ENCODE peak calls at places on chromosomes 13 and 19, in eight cellular contexts. One of them, this sample, is unnamed.
A peak's percentile ranks its signal among the peaks of the same experiment; 100 is the strongest.

GRCh38 chr19:892243-892996 is 567 bp downstream of the MED16 start:
- DNase-seq in IMR-90: no peak
- DNase-seq in upper lobe of right lung: no peak
- DNase-seq in dorsolateral prefrontal cortex: no peak
- DNase-seq in fibroblast of lung: no peak
- DNase-seq in CD8-positive, alpha-beta T cell: peak; percentile 54
- DNase-seq in left ventricle myocardium inferior: no peak
- DNase-seq in left lung: no peak
- DNase-seq in this sample: no peak

GRCh38 chr13:72651196-72651595 is 76.2 kb downstream of the MZT1 start:
- DNase-seq in IMR-90: no peak
- DNase-seq in upper lobe of right lung: no peak
- DNase-seq in dorsolateral prefrontal cortex: no peak
- DNase-seq in fibroblast of lung: peak; percentile 16
- DNase-seq in CD8-positive, alpha-beta T cell: no peak
- DNase-seq in left ventricle myocardium inferior: no peak
- DNase-seq in left lung: no peak
- DNase-seq in this sample: no peak

GRCh38 chr19:16325671-16326400 is 1.2 kb downstream of the KLF2 start:
- DNase-seq in IMR-90: no peak
- DNase-seq in upper lobe of right lung: peak; percentile 76
- DNase-seq in dorsolateral prefrontal cortex: peak; percentile 9
- DNase-seq in fibroblast of lung: no peak
- DNase-seq in CD8-positive, alpha-beta T cell: peak; percentile 80
- DNase-seq in left ventricle myocardium inferior: no peak
- DNase-seq in left lung: peak; percentile 60
- DNase-seq in this sample: no peak

GRCh38 chr19:46297700-46298476 is 1.0 kb downstream of the HIF3A start:
- DNase-seq in IMR-90: no peak
- DNase-seq in upper lobe of right lung: peak; percentile 82
- DNase-seq in dorsolateral prefrontal cortex: peak; percentile 9
- DNase-seq in fibroblast of lung: peak; percentile 92
- DNase-seq in CD8-positive, alpha-beta T cell: no peak
- DNase-seq in left ventricle myocardium inferior: peak; percentile 90
- DNase-seq in left lung: no peak
- DNase-seq in this sample: no peak

GRCh38 chr19:10018219-10018618 is 4.9 kb downstream of the RDH8 start:
- DNase-seq in IMR-90: peak; percentile 87
- DNase-seq in upper lobe of right lung: no peak
- DNase-seq in dorsolateral prefrontal cortex: no peak
- DNase-seq in fibroblast of lung: peak; percentile 36
- DNase-seq in CD8-positive, alpha-beta T cell: no peak
- DNase-seq in left ventricle myocardium inferior: no peak
- DNase-seq in left lung: no peak
- DNase-seq in this sample: no peak

GRCh38 chr13:98451676-98452105 is 125.2 kb downstream of the STK24 start:
- DNase-seq in IMR-90: peak; percentile 40
- DNase-seq in upper lobe of right lung: peak; percentile 56
- DNase-seq in dorsolateral prefrontal cortex: peak; percentile 25
- DNase-seq in fibroblast of lung: peak; percentile 52
- DNase-seq in CD8-positive, alpha-beta T cell: no peak
- DNase-seq in left ventricle myocardium inferior: peak; percentile 38
- DNase-seq in left lung: no peak
- DNase-seq in this sample: no peak

GRCh38 chr13:21478881-21479808 is 20.0 kb upstream of the ZDHHC20 start:
- DNase-seq in IMR-90: peak; percentile 81
- DNase-seq in upper lobe of right lung: no peak
- DNase-seq in dorsolateral prefrontal cortex: peak; percentile 52
- DNase-seq in fibroblast of lung: peak; percentile 87
- DNase-seq in CD8-positive, alpha-beta T cell: peak; percentile 29
- DNase-seq in left ventricle myocardium inferior: no peak
- DNase-seq in left lung: no peak
- DNase-seq in this sample: peak; percentile 49

GRCh38 chr13:67343777-67344176 is 113.6 kb upstream of the PCDH9 start:
- DNase-seq in IMR-90: no peak
- DNase-seq in upper lobe of right lung: no peak
- DNase-seq in dorsolateral prefrontal cortex: no peak
- DNase-seq in fibroblast of lung: no peak
- DNase-seq in CD8-positive, alpha-beta T cell: no peak
- DNase-seq in left ventricle myocardium inferior: no peak
- DNase-seq in left lung: no peak
- DNase-seq in this sample: no peak

GRCh38 chr19:16877581-16877980 is 11.2 kb upstream of the F2RL3 start:
- DNase-seq in IMR-90: no peak
- DNase-seq in upper lobe of right lung: no peak
- DNase-seq in dorsolateral prefrontal cortex: no peak
- DNase-seq in fibroblast of lung: no peak
- DNase-seq in CD8-positive, alpha-beta T cell: no peak
- DNase-seq in left ventricle myocardium inferior: no peak
- DNase-seq in left lung: no peak
- DNase-seq in this sample: no peak

GRCh38 chr13:64749301-64749700 is 2480.8 kb downstream of the PCDH9 start:
- DNase-seq in IMR-90: no peak
- DNase-seq in upper lobe of right lung: no peak
- DNase-seq in dorsolateral prefrontal cortex: no peak
- DNase-seq in fibroblast of lung: no peak
- DNase-seq in CD8-positive, alpha-beta T cell: no peak
- DNase-seq in left ventricle myocardium inferior: no peak
- DNase-seq in left lung: no peak
- DNase-seq in this sample: no peak

GRCh38 chr13:86080340-86080995 is 281.2 kb upstream of the SLITRK6 start:
- DNase-seq in IMR-90: no peak
- DNase-seq in upper lobe of right lung: no peak
- DNase-seq in dorsolateral prefrontal cortex: no peak
- DNase-seq in fibroblast of lung: peak; percentile 71
- DNase-seq in CD8-positive, alpha-beta T cell: no peak
- DNase-seq in left ventricle myocardium inferior: no peak
- DNase-seq in left lung: no peak
- DNase-seq in this sample: no peak

GRCh38 chr19:29326351-29326750 is 113.4 kb upstream of the UQCRFS1 start:
- DNase-seq in IMR-90: no peak
- DNase-seq in upper lobe of right lung: no peak
- DNase-seq in dorsolateral prefrontal cortex: no peak
- DNase-seq in fibroblast of lung: no peak
- DNase-seq in CD8-positive, alpha-beta T cell: no peak
- DNase-seq in left ventricle myocardium inferior: no peak
- DNase-seq in left lung: no peak
- DNase-seq in this sample: no peak

GRCh38 chr19:28023064-28023463 is 1189.9 kb downstream of the UQCRFS1 start:
- DNase-seq in IMR-90: no peak
- DNase-seq in upper lobe of right lung: no peak
- DNase-seq in dorsolateral prefrontal cortex: no peak
- DNase-seq in fibroblast of lung: no peak
- DNase-seq in CD8-positive, alpha-beta T cell: no peak
- DNase-seq in left ventricle myocardium inferior: no peak
- DNase-seq in left lung: no peak
- DNase-seq in this sample: no peak

GRCh38 chr19:50402544-50403301 is 16.0 kb upstream of the SPIB start:
- DNase-seq in IMR-90: no peak
- DNase-seq in upper lobe of right lung: no peak
- DNase-seq in dorsolateral prefrontal cortex: no peak
- DNase-seq in fibroblast of lung: no peak
- DNase-seq in CD8-positive, alpha-beta T cell: no peak
- DNase-seq in left ventricle myocardium inferior: no peak
- DNase-seq in left lung: no peak
- DNase-seq in this sample: no peak

GRCh38 chr13:20967340-20967739 is 64.8 kb upstream of the XPO4 start:
- DNase-seq in IMR-90: no peak
- DNase-seq in upper lobe of right lung: no peak
- DNase-seq in dorsolateral prefrontal cortex: no peak
- DNase-seq in fibroblast of lung: no peak
- DNase-seq in CD8-positive, alpha-beta T cell: no peak
- DNase-seq in left ventricle myocardium inferior: no peak
- DNase-seq in left lung: no peak
- DNase-seq in this sample: no peak

GRCh38 chr19:10420444-10421239 is at the start of gene PDE4A:
- DNase-seq in IMR-90: no peak
- DNase-seq in upper lobe of right lung: no peak
- DNase-seq in dorsolateral prefrontal cortex: no peak
- DNase-seq in fibroblast of lung: no peak
- DNase-seq in CD8-positive, alpha-beta T cell: peak; percentile 70
- DNase-seq in left ventricle myocardium inferior: no peak
- DNase-seq in left lung: no peak
- DNase-seq in this sample: peak; percentile 82

GRCh38 chr19:13214036-13214730 is 64.0 kb downstream of the IER2 start:
- DNase-seq in IMR-90: no peak
- DNase-seq in upper lobe of right lung: no peak
- DNase-seq in dorsolateral prefrontal cortex: peak; percentile 63
- DNase-seq in fibroblast of lung: no peak
- DNase-seq in CD8-positive, alpha-beta T cell: no peak
- DNase-seq in left ventricle myocardium inferior: no peak
- DNase-seq in left lung: no peak
- DNase-seq in this sample: no peak

GRCh38 chr19:52453324-52454094 is at the start of gene ZNF578:
- DNase-seq in IMR-90: peak; percentile 84
- DNase-seq in upper lobe of right lung: peak; percentile 78
- DNase-seq in dorsolateral prefrontal cortex: peak; percentile 68
- DNase-seq in fibroblast of lung: peak; percentile 91
- DNase-seq in CD8-positive, alpha-beta T cell: peak; percentile 77
- DNase-seq in left ventricle myocardium inferior: peak; percentile 84
- DNase-seq in left lung: peak; percentile 76
- DNase-seq in this sample: peak; percentile 51

GRCh38 chr13:47025791-47026419 is 129.1 kb upstream of the HTR2A start:
- DNase-seq in IMR-90: no peak
- DNase-seq in upper lobe of right lung: no peak
- DNase-seq in dorsolateral prefrontal cortex: no peak
- DNase-seq in fibroblast of lung: no peak
- DNase-seq in CD8-positive, alpha-beta T cell: no peak
- DNase-seq in left ventricle myocardium inferior: peak; percentile 13
- DNase-seq in left lung: no peak
- DNase-seq in this sample: no peak

GRCh38 chr19:51108805-51109146 is 567 bp upstream of the CTU1 start:
- DNase-seq in IMR-90: no peak
- DNase-seq in upper lobe of right lung: no peak
- DNase-seq in dorsolateral prefrontal cortex: no peak
- DNase-seq in fibroblast of lung: no peak
- DNase-seq in CD8-positive, alpha-beta T cell: no peak
- DNase-seq in left ventricle myocardium inferior: no peak
- DNase-seq in left lung: no peak
- DNase-seq in this sample: no peak

GRCh38 chr13:24233351-24233901 is 72.9 kb downstream of the SPATA13 start:
- DNase-seq in IMR-90: peak; percentile 64
- DNase-seq in upper lobe of right lung: no peak
- DNase-seq in dorsolateral prefrontal cortex: no peak
- DNase-seq in fibroblast of lung: peak; percentile 70
- DNase-seq in CD8-positive, alpha-beta T cell: no peak
- DNase-seq in left ventricle myocardium inferior: no peak
- DNase-seq in left lung: no peak
- DNase-seq in this sample: peak; percentile 24

GRCh38 chr13:36858285-36858684 is 39.3 kb downstream of the RFXAP start:
- DNase-seq in IMR-90: peak; percentile 65
- DNase-seq in upper lobe of right lung: no peak
- DNase-seq in dorsolateral prefrontal cortex: no peak
- DNase-seq in fibroblast of lung: peak; percentile 63
- DNase-seq in CD8-positive, alpha-beta T cell: no peak
- DNase-seq in left ventricle myocardium inferior: no peak
- DNase-seq in left lung: no peak
- DNase-seq in this sample: peak; percentile 39

GRCh38 chr19:35049456-35049855 is 7.9 kb downstream of the HPN start:
- DNase-seq in IMR-90: no peak
- DNase-seq in upper lobe of right lung: no peak
- DNase-seq in dorsolateral prefrontal cortex: no peak
- DNase-seq in fibroblast of lung: no peak
- DNase-seq in CD8-positive, alpha-beta T cell: no peak
- DNase-seq in left ventricle myocardium inferior: no peak
- DNase-seq in left lung: no peak
- DNase-seq in this sample: no peak

GRCh38 chr13:50244913-50245574 is 229.8 kb downstream of the KCNRG start:
- DNase-seq in IMR-90: peak; percentile 88
- DNase-seq in upper lobe of right lung: no peak
- DNase-seq in dorsolateral prefrontal cortex: no peak
- DNase-seq in fibroblast of lung: peak; percentile 94
- DNase-seq in CD8-positive, alpha-beta T cell: peak; percentile 19
- DNase-seq in left ventricle myocardium inferior: no peak
- DNase-seq in left lung: peak; percentile 43
- DNase-seq in this sample: peak; percentile 74
- H3K27ac ChIP-seq in IMR-90: no peak overlapping the region
- H3K27ac ChIP-seq in upper lobe of right lung: no peak overlapping the region
- H3K27ac ChIP-seq in dorsolateral prefrontal cortex: no peak overlapping the region
- H3K27ac ChIP-seq in fibroblast of lung: no peak overlapping the region
- H3K27ac ChIP-seq in CD8-positive, alpha-beta T cell: no peak overlapping the region
- H3K27ac ChIP-seq in left ventricle myocardium inferior: no peak overlapping the region
- H3K27ac ChIP-seq in left lung: no peak overlapping the region
- H3K27ac ChIP-seq in this sample: peak overlapping the region; percentile 50

DNA sequence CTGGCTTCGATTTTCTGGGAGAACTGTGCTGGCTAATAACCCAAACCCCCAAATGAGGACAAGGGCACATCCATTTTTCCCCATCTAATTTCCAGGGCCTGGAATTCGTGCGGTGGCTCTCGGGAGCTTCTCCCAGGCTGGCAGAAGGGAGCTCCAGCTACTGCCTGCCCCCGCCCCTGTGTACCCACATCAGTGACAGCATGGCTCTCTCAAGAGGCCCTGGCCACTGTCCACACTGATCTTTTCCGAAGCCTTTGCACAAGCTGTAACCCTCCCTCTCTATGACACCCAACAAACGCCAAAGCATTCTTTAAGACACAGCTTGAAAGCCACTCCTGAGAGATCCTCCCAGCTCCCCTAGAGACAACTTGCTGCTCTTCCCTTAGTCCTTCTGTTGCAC is 73.1 kb downstream of the ZIC5 start:
- DNase-seq in IMR-90: no peak
- DNase-seq in upper lobe of right lung: no peak
- DNase-seq in dorsolateral prefrontal cortex: peak; percentile 64
- DNase-seq in fibroblast of lung: no peak
- DNase-seq in CD8-positive, alpha-beta T cell: no peak
- DNase-seq in left ventricle myocardium inferior: no peak
- DNase-seq in left lung: no peak
- DNase-seq in this sample: peak; percentile 70
- H3K27me3 ChIP-seq in IMR-90: peaks cover 57% of the 10 kb centered on the region
- H3K27me3 ChIP-seq in upper lobe of right lung: peaks cover 51% of the 10 kb centered on the region
- H3K27me3 ChIP-seq in dorsolateral prefrontal cortex: no peaks in the 10 kb centered on the region
- H3K27me3 ChIP-seq in fibroblast of lung: peaks cover 27% of the 10 kb centered on the region
- H3K27me3 ChIP-seq in CD8-positive, alpha-beta T cell: peaks cover 11% of the 10 kb centered on the region
- H3K27me3 ChIP-seq in left ventricle myocardium inferior: peaks cover 98% of the 10 kb centered on the region
- H3K27me3 ChIP-seq in left lung: peaks cover 26% of the 10 kb centered on the region
- H3K27me3 ChIP-seq in this sample: peaks cover 83% of the 10 kb centered on the region

DNA sequence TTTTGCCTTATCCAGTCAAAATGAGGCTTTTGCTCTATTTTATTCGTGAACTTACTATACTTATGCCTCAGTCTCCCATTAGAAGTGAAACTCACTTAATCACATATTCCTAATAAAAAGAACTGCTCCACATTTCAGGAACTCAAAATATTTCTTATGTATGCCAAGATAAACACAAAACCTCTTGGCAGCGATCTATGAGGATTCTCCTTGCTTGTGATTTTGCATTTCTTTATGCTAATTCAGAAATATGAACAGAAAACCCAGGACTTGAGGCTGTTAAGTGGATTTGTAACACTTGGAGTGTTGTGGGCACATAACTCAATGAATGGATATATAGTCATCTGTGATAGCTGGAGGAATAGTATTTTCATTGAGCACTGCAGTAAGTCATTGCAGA is 5.5 kb upstream of the KATNAL1 start:
- DNase-seq in IMR-90: peak; percentile 46
- DNase-seq in upper lobe of right lung: no peak
- DNase-seq in dorsolateral prefrontal cortex: no peak
- DNase-seq in fibroblast of lung: peak; percentile 47
- DNase-seq in CD8-positive, alpha-beta T cell: no peak
- DNase-seq in left ventricle myocardium inferior: no peak
- DNase-seq in left lung: no peak
- DNase-seq in this sample: no peak
- H3K27ac ChIP-seq in IMR-90: no peak overlapping the region
- H3K27ac ChIP-seq in upper lobe of right lung: no peak overlapping the region
- H3K27ac ChIP-seq in dorsolateral prefrontal cortex: peak overlapping the region; percentile 14
- H3K27ac ChIP-seq in fibroblast of lung: no peak overlapping the region
- H3K27ac ChIP-seq in CD8-positive, alpha-beta T cell: no peak overlapping the region
- H3K27ac ChIP-seq in left ventricle myocardium inferior: peak overlapping the region; percentile 40
- H3K27ac ChIP-seq in left lung: no peak overlapping the region
- H3K27ac ChIP-seq in this sample: no peak overlapping the region

GRCh38 chr19:55069137-55069858 is 6.3 kb upstream of the RDH13 start:
- DNase-seq in IMR-90: no peak
- DNase-seq in upper lobe of right lung: peak; percentile 79
- DNase-seq in dorsolateral prefrontal cortex: no peak
- DNase-seq in fibroblast of lung: peak; percentile 29
- DNase-seq in CD8-positive, alpha-beta T cell: peak; percentile 21
- DNase-seq in left ventricle myocardium inferior: no peak
- DNase-seq in left lung: no peak
- DNase-seq in this sample: no peak
- H3K27me3 ChIP-seq in IMR-90: peaks cover 26% of the 10 kb centered on the region
- H3K27me3 ChIP-seq in upper lobe of right lung: peaks cover 31% of the 10 kb centered on the region
- H3K27me3 ChIP-seq in dorsolateral prefrontal cortex: no peaks in the 10 kb centered on the region
- H3K27me3 ChIP-seq in fibroblast of lung: peaks cover 17% of the 10 kb centered on the region
- H3K27me3 ChIP-seq in CD8-positive, alpha-beta T cell: peaks cover 18% of the 10 kb centered on the region
- H3K27me3 ChIP-seq in left ventricle myocardium inferior: peaks cover 81% of the 10 kb centered on the region
- H3K27me3 ChIP-seq in left lung: peaks cover 2% of the 10 kb centered on the region
- H3K27me3 ChIP-seq in this sample: peaks cover 37% of the 10 kb centered on the region